ENCODE peak calls at places on chromosomes 2 and 18, in five cellular contexts. A is K562, X is stomach, U is GM12891, D is SK-N-SH. M is an unnamed sample.

GRCh38 chr2:236742936-236743622 is 173.5 kb downstream of the ACKR3 start:
- DNase-seq in A (no peak), U (no peak), X (no peak), D (no peak), M (no peak)

GRCh38 chr2:69087912-69088240 is 74.9 kb downstream of the ANTXR1 start:
- DNase-seq in X (no peak), A (no peak), D (no peak), U (no peak), M (no peak)

GRCh38 chr2:3520591-3520990 is 1.3 kb upstream of the ADI1 start:
- DNase-seq in X (no peak), A (no peak), D (no peak), U (no peak), M (no peak)

GRCh38 chr2:233417282-233417681 is 63.0 kb downstream of the DGKD start:
- DNase-seq in A (no peak), U (no peak), D (no peak), X (peak; percentile 16), M (no peak)

GRCh38 chr2:79585701-79586428 is 73.0 kb downstream of the CTNNA2 start:
- DNase-seq in U (no peak), X (no peak), A (no peak), D (peak; percentile 16), M (no peak)

GRCh38 chr18:50659091-50660003 is 99.5 kb downstream of the MAPK4 start:
- DNase-seq in U (no peak), D (no peak), X (no peak), A (no peak), M (no peak)

GRCh38 chr2:221272729-221273128 is 299.4 kb downstream of the EPHA4 start:
- DNase-seq in U (no peak), A (no peak), D (no peak), X (no peak), M (no peak)

GRCh38 chr2:176132397-176133086 is 3.0 kb downstream of the HOXD8 start:
- DNase-seq in X (no peak), U (no peak), D (no peak), A (no peak), M (no peak)

GRCh38 chr2:69911985-69912563 is 2.8 kb upstream of the MXD1 start:
- DNase-seq in U (no peak), A (peak; percentile 39), D (peak; percentile 37), X (no peak), M (peak; percentile 29)

GRCh38 chr2:167069855-167070254 is 181.6 kb downstream of the XIRP2 start:
- DNase-seq in X (no peak), U (no peak), D (no peak), A (no peak), M (no peak)

GRCh38 chr18:57466307-57466706 is 31.1 kb downstream of the ONECUT2 start:
- DNase-seq in X (peak; percentile 31), A (no peak), U (no peak), D (no peak), M (no peak)

GRCh38 chr2:129273266-129274037 is 706.0 kb upstream of the RAB6C start:
- DNase-seq in U (no peak), X (no peak), A (no peak), D (no peak), M (no peak)

GRCh38 chr2:190574169-190574568 is 39.6 kb upstream of the NEMP2 start:
- DNase-seq in D (no peak), A (no peak), X (no peak), U (no peak), M (no peak)

GRCh38 chr2:40242315-40242714 is 209.6 kb downstream of the SLC8A1 start:
- DNase-seq in X (no peak), U (no peak), D (no peak), A (no peak), M (no peak)

GRCh38 chr2:127650785-127651380 is 4.9 kb downstream of the GPR17 start:
- DNase-seq in A (no peak), X (no peak), U (no peak), D (no peak), M (no peak)

GRCh38 chr2:184920451-184920965 is 322.2 kb downstream of the ZNF804A start:
- DNase-seq in D (no peak), U (no peak), A (no peak), X (no peak), M (no peak)

GRCh38 chr2:152071077-152071476 is 27.8 kb downstream of the CACNB4 start:
- DNase-seq in A (no peak), D (no peak), X (no peak), U (no peak), M (no peak)

GRCh38 chr18:77650799-77651385 is 401.2 kb downstream of the GALR1 start:
- DNase-seq in A (peak; percentile 67), U (peak; percentile 75), X (peak; percentile 57), D (peak; percentile 85), M (peak; percentile 27)

GRCh38 chr18:59950215-59950944 is 50.6 kb downstream of the PMAIP1 start:
- DNase-seq in A (no peak), X (no peak), U (no peak), D (no peak), M (no peak)

GRCh38 chr2:61421611-61422010 is 49.3 kb downstream of the USP34 start:
- DNase-seq in X (no peak), A (no peak), U (no peak), D (no peak), M (no peak)

GRCh38 chr2:157838442-157839161 is 37.5 kb downstream of the ACVR1 start:
- DNase-seq in D (peak; percentile 22), A (peak; percentile 87), X (peak; percentile 39), U (no peak), M (peak; percentile 39)

GRCh38 chr2:70919672-70920366 is 15.9 kb upstream of the ATP6V1B1 start:
- DNase-seq in X (peak; percentile 88), D (peak; percentile 83), A (peak; percentile 72), U (peak; percentile 60), M (peak; percentile 81)

GRCh38 chr2:74286725-74287124 is 56.5 kb downstream of the SLC4A5 start:
- DNase-seq in D (no peak), U (no peak), X (no peak), A (no peak), M (no peak)

GRCh38 chr2:158599609-158600008 is 142.9 kb downstream of the PKP4 start:
- DNase-seq in D (no peak), U (no peak), A (no peak), X (no peak), M (no peak)

GRCh38 chr2:54560146-54560881 is 104.2 kb downstream of the SPTBN1 start:
- DNase-seq in U (no peak), X (no peak), D (peak; percentile 57), A (peak; percentile 48), M (peak; percentile 15)

GRCh38 chr2:54558976-54559410 is 102.9 kb downstream of the SPTBN1 start:
- DNase-seq in A (peak; percentile 39), X (no peak), D (peak; percentile 53), U (no peak), M (no peak)

GRCh38 chr2:54561010-54561409 is 104.9 kb downstream of the SPTBN1 start:
- DNase-seq in X (no peak), A (no peak), D (no peak), U (no peak), M (no peak)

GRCh38 chr2:54558188-54558975 is 102.3 kb downstream of the SPTBN1 start:
- DNase-seq in X (peak; percentile 84), A (peak; percentile 76), U (no peak), D (peak; percentile 87), M (peak; percentile 67)

GRCh38 chr2:54559593-54560145 is 103.5 kb downstream of the SPTBN1 start:
- DNase-seq in D (peak; percentile 65), U (no peak), X (no peak), A (peak; percentile 50), M (peak; percentile 78)
- TF ChIP-seq POLR2AphosphoS5 in D (peak; percentile 50), U (no peak), X (peak; percentile 61), A (no peak), M (peak; percentile 86)

GRCh38 chr2:222709191-222709891 is 37.9 kb downstream of the MOGAT1 start:
- DNase-seq in X (peak; percentile 45), U (no peak), D (no peak), A (peak; percentile 77), M (no peak)
- TF ChIP-seq POLR2AphosphoS5 in X (no peak), U (no peak), D (no peak), A (no peak), M (no peak)

GRCh38 chr2:223460774-223461211 is 141.4 kb downstream of the SCG2 start:
- DNase-seq in U (no peak), D (no peak), X (no peak), A (no peak), M (no peak)
- TF ChIP-seq POLR2AphosphoS5 in U (no peak), D (no peak), X (no peak), A (no peak), M (no peak)

DNA sequence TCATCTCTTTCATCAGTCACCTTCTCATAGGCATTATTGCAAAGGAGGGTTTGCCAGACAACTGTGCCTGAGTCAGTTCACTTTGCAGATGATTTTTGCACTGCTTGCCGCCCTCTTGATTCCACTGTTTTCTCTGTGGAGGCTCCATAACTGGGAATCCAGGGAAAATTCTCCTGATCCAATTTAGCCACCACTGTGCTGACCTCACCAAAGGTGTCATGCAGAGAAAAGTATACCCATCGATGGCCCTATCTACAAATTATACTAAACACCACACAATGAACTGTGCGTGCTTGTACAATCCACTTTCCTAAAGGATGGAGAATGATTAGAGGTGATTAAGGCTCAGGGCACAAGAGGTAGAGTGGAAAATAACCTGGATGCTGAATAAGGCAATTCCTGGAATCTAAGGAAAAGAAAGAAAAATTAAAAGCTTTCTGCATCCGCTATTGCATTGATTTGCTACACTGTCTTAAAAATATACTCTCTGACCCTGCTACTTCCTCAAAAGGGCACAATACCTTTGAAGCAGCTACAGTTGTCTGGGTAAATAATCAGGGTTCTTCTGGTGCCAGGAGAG is 409.4 kb downstream of the RIT2 start:
- DNase-seq in A (no peak), U (no peak), D (no peak), X (no peak), M (no peak)
- TF ChIP-seq POLR2AphosphoS5 in A (no peak), U (no peak), D (no peak), X (no peak), M (no peak)

DNA sequence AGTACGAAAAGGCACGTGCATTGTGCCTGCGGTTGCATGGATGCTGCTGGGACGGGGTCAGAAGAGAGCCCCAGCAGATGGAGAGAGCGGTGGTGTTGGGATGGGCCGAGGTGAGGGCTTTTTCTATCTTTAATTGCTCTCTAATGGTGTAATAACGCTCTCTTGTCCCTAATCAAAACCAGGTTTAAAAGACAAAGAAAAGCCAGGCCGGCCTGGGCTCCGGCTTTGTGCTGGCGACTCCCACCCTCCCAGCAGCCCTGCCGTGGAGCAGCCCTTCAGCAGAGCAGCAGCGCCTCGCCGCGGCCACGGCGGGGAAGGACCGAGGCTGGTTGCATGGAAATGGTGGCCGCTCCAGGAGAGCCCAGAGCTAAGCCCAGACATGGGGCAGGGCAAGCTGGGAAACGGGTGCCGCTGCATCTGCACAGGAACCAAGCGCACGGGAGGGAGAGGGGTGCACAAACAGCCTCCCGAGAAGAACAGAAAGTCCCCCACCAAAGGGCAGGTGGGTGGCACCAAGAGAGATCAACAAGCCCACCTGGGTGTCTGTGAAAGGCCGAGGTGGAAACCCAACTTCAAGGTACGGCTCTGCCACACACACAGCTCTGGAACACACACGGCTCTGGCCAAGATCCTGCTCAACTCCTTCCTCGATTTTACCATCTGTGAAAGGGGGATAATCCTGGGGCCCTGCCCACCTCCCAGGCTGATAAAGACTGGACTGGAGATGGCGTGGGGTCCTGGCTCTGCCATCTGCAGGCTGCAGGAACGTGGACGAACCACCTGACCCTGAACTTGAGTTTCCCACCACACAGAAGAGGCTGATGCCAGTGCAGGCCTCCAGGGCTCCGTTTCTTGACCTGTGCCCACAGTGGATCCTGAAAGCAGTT is 15.0 kb downstream of the HS1BP3 start:
- DNase-seq in X (peak; percentile 91), A (peak; percentile 86), D (peak; percentile 98), U (peak; percentile 87), M (peak; percentile 85)
- TF ChIP-seq POLR2AphosphoS5 in X (peak; percentile 68), A (no peak), D (no peak), U (no peak), M (peak; percentile 83)